ENCODE peak calls at places on chromosome 19, in seven cellular contexts. D is SK-N-SH, G is K562, X is HCT116, V is HepG2, Y is H1, O is GM12878. E is an unnamed sample. For H3K27me3, the result is how much of the 10 kb centered on the place peaks cover.

GRCh38 chr19:35436477-35437141 is 11.4 kb upstream of the FFAR2 start:
- DNase-seq in D (no peak), G (no peak), X (no peak), V (no peak), Y (no peak), O (no peak), E (no peak)

GRCh38 chr19:43699506-43700367 is 16.1 kb upstream of the IRGC start:
- DNase-seq in D (peak), G (no peak), X (no peak), V (no peak), Y (peak), O (no peak), E (peak)

GRCh38 chr19:16021796-16022195 is 54.5 kb upstream of the TPM4 start:
- DNase-seq in D (no peak), G (no peak), X (no peak), V (no peak), Y (no peak), O (no peak), E (no peak)

GRCh38 chr19:44734357-44734756 is 14.2 kb upstream of the BCL3 start:
- DNase-seq in D (no peak), G (no peak), X (no peak), V (no peak), Y (no peak), O (no peak), E (no peak)

GRCh38 chr19:44661205-44661604 is 10.1 kb upstream of the CEACAM19 start:
- DNase-seq in D (no peak), G (no peak), X (no peak), V (no peak), Y (no peak), O (no peak), E (no peak)

GRCh38 chr19:55624109-55625003 is at the start of gene ZNF784:
- DNase-seq in D (peak), G (peak), X (peak), V (peak), Y (peak), O (no peak), E (peak)

GRCh38 chr19:46925548-46925950 is 64.8 kb downstream of the ARHGAP35 start:
- DNase-seq in D (no peak), G (no peak), X (no peak), V (peak), Y (no peak), O (no peak), E (no peak)

GRCh38 chr19:36819130-36819630 is 19.0 kb downstream of the ZNF790 start:
- DNase-seq in D (no peak), G (no peak), X (no peak), V (no peak), Y (no peak), O (no peak), E (no peak)

GRCh38 chr19:56253737-56254136 is 18.8 kb upstream of the EDDM13 start:
- DNase-seq in D (peak), G (peak), X (peak), V (peak), Y (no peak), O (no peak), E (no peak)

GRCh38 chr19:53157601-53158000 is 1.3 kb downstream of the ZNF347 start:
- DNase-seq in D (peak), G (no peak), X (no peak), V (no peak), Y (no peak), O (no peak), E (peak)

GRCh38 chr19:46812898-46813569 is 24.6 kb upstream of the SLC1A5 start:
- DNase-seq in D (peak), G (peak), X (no peak), V (peak), Y (no peak), O (no peak), E (no peak)

GRCh38 chr19:11478167-11479089 is 2.4 kb downstream of the ELAVL3 start:
- DNase-seq in D (no peak), G (no peak), X (no peak), V (no peak), Y (no peak), O (no peak), E (no peak)

GRCh38 chr19:2976609-2977000 is 759 bp upstream of the TLE6 start:
- DNase-seq in D (peak), G (no peak), X (no peak), V (no peak), Y (no peak), O (no peak), E (no peak)

GRCh38 chr19:46579286-46579944 is 21.7 kb upstream of the CALM3 start:
- DNase-seq in D (peak), G (no peak), X (no peak), V (no peak), Y (no peak), O (no peak), E (no peak)

GRCh38 chr19:56314018-56314583 is 538 bp downstream of the ZSCAN5A start:
- DNase-seq in D (no peak), G (no peak), X (no peak), V (peak), Y (peak), O (no peak), E (peak)

GRCh38 chr19:47379398-47379938 is 30.4 kb downstream of the DHX34 start:
- DNase-seq in D (no peak), G (no peak), X (no peak), V (no peak), Y (no peak), O (no peak), E (no peak)

GRCh38 chr19:44587863-44588752 is 25.3 kb upstream of the IGSF23 start:
- DNase-seq in D (no peak), G (no peak), X (peak), V (peak), Y (no peak), O (no peak), E (no peak)

GRCh38 chr19:2717638-2718541 is 3.3 kb downstream of the DIRAS1 start:
- DNase-seq in D (peak), G (no peak), X (no peak), V (no peak), Y (no peak), O (no peak), E (no peak)

GRCh38 chr19:18796239-18796638 is 5.1 kb upstream of the COMP start:
- DNase-seq in D (no peak), G (no peak), X (no peak), V (no peak), Y (no peak), O (no peak), E (no peak)

GRCh38 chr19:33064778-33065550 is at the start of gene RHPN2:
- DNase-seq in D (peak), G (peak), X (peak), V (peak), Y (no peak), O (no peak), E (no peak)

GRCh38 chr19:40341601-40342482 is 6.4 kb downstream of the C19orf47 start:
- DNase-seq in D (no peak), G (no peak), X (no peak), V (no peak), Y (no peak), O (no peak), E (no peak)

GRCh38 chr19:11446652-11447301 is 11.3 kb downstream of the PRKCSH start:
- DNase-seq in D (peak), G (peak), X (no peak), V (no peak), Y (no peak), O (no peak), E (no peak)

GRCh38 chr19:19480688-19481087 is 34.7 kb downstream of the TSSK6 start:
- DNase-seq in D (no peak), G (no peak), X (no peak), V (no peak), Y (no peak), O (peak), E (no peak)

GRCh38 chr19:12930002-12930645 is 3.4 kb downstream of the FARSA start:
- DNase-seq in D (no peak), G (no peak), X (no peak), V (no peak), Y (no peak), O (no peak), E (no peak)

GRCh38 chr19:36638862-36639510 is 27.7 kb downstream of the ZNF461 start:
- DNase-seq in D (no peak), G (no peak), X (no peak), V (no peak), Y (no peak), O (no peak), E (no peak)

GRCh38 chr19:3047307-3048189 is 14.7 kb downstream of the TLE5 start:
- DNase-seq in D (peak), G (peak), X (peak), V (peak), Y (no peak), O (no peak), E (peak)

GRCh38 chr19:18503971-18504885 is 17.6 kb downstream of the ELL start:
- DNase-seq in D (no peak), G (no peak), X (no peak), V (peak), Y (no peak), O (no peak), E (no peak)

GRCh38 chr19:35755550-35756371 is 1.1 kb downstream of the HSPB6 start:
- DNase-seq in D (no peak), G (no peak), X (no peak), V (no peak), Y (no peak), O (no peak), E (no peak)

GRCh38 chr19:41657157-41657556 is 30.3 kb upstream of the CEACAM4 start:
- DNase-seq in D (no peak), G (no peak), X (no peak), V (no peak), Y (no peak), O (no peak), E (peak)

GRCh38 chr19:48636859-48637448 is at the start of gene DBP:
- DNase-seq in D (peak), G (no peak), X (no peak), V (no peak), Y (no peak), O (no peak), E (no peak)

GRCh38 chr19:13100871-13101589 is 1.6 kb downstream of the LYL1 start:
- DNase-seq in D (no peak), G (peak), X (no peak), V (no peak), Y (no peak), O (no peak), E (no peak)

GRCh38 chr19:7224205-7224833 is 69.9 kb downstream of the INSR start:
- DNase-seq in D (no peak), G (no peak), X (no peak), V (peak), Y (no peak), O (no peak), E (no peak)

GRCh38 chr19:41871573-41872383 is 5.3 kb upstream of the CD79A start:
- DNase-seq in D (peak), G (no peak), X (no peak), V (no peak), Y (no peak), O (peak), E (no peak)

GRCh38 chr19:38319421-38320258 is at the start of gene KCNK6:
- DNase-seq in D (peak), G (no peak), X (no peak), V (no peak), Y (no peak), O (no peak), E (no peak)
- H3K27me3 ChIP-seq in D (under half), G (under half), X (under half), V (under half), Y (under half), O (under half), E (under half)

GRCh38 chr19:676007-676342 is 217 bp upstream of the FSTL3 start:
- DNase-seq in D (no peak), G (peak), X (no peak), V (no peak), Y (no peak), O (no peak), E (no peak)
- H3K4me3 ChIP-seq in D (peak), G (no peak), X (peak), V (peak), Y (peak), O (no peak), E (peak)

DNA sequence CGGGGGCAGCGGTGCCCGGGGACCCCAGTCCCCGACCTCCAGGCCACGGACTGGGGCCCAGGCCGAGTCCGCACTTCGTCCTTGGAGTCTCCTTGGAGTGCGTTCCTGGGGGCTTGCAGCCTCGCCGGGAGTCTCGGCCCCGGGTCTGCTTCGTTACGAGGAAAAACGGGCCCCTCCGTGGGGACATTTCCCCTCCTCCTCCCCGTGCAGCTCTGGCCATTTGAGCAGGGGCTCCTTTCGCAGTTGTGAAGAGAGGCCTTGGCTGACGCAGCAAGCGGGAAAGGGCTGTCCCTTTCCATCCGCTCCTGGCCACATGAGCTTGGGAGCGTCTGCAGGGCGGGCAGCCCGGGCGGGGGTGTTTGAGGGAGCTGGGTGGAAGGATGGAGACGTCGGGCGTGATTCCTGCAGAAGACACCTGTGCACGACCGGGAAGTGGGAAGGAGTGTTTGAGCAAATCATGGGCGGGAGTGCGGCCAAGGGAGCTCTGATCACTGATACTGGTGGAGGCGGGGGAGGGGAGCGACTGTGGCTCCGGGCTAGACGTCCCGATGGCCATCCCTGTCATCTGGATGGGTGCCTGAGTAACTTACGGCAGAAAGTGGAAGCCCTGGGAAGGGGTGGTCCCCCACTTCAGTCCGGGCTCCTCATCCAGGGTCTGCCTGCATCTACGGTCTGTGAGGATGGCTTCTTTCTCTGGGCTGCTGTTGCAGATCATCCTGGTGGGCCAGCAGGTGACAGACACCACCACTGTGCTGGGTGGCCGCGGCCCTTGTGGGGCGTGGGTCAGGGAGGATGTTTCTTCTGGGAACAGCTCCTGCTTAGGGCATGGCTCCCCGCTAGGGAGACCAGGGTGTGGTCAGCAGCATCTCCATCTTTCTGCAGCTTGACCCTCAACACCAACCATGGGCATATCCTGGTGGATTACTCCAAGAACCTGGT is 736 bp downstream of the GPI start:
- DNase-seq in D (peak), G (peak), X (no peak), V (no peak), Y (no peak), O (no peak), E (no peak)
- TF ChIP-seq YY1 in D (no peak), G (no peak), X (no peak), V (no peak), Y (peak), O (no peak), E (no peak)

GRCh38 chr19:10421240-10421948 is 1.1 kb downstream of the PDE4A start:
- DNase-seq in D (no peak), G (peak), X (no peak), V (no peak), Y (no peak), O (no peak), E (no peak)

GRCh38 chr19:10421981-10422461 is 1.7 kb downstream of the PDE4A start:
- DNase-seq in D (no peak), G (peak), X (no peak), V (no peak), Y (no peak), O (no peak), E (no peak)

GRCh38 chr19:10419646-10420443 is 493 bp upstream of the PDE4A start:
- DNase-seq in D (peak), G (peak), X (peak), V (no peak), Y (peak), O (no peak), E (peak)

GRCh38 chr19:10419200-10419645 is 1.1 kb upstream of the PDE4A start:
- DNase-seq in D (peak), G (peak), X (no peak), V (no peak), Y (no peak), O (no peak), E (no peak)

DNA sequence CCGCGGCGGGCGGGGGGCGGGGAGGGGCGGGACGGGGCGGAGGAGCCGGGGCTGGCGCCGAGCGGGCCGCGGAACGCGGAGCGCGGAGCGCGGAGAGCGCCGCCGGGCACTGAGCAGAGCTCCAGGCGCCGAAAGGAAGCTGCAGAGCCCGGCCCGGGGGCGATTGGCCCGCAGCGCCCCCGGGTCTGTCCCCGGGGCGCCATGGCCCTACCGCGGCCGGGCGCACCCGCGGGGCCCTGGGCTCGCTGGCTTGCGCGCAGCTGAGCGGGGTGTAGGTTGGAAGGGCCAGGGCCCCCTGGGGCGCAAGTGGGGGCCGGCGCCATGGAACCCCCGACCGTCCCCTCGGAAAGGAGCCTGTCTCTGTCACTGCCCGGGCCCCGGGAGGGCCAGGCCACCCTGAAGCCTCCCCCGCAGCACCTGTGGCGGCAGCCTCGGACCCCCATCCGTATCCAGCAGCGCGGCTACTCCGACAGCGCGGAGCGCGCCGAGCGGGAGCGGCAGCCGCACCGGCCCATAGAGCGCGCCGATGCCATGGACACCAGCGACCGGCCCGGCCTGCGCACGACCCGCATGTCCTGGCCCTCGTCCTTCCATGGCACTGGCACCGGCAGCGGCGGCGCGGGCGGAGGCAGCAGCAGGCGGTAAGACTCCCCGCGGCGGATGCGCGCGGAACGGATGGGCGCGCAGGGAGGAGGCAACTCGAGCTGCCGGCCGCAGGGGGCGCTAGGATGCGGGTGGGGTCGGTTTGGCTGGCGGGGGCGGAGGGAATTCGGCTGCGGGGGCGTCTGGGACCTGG is at the start of gene PDE4A:
- DNase-seq in D (peak), G (peak), X (no peak), V (no peak), Y (no peak), O (no peak), E (no peak)
- H3K27me3 ChIP-seq in D (half or more), G (under half), X (under half), V (under half), Y (half or more), O (under half), E (under half)

GRCh38 chr19:57338798-57339378 is 12.2 kb upstream of the ZNF304 start:
- DNase-seq in D (no peak), G (no peak), X (no peak), V (no peak), Y (no peak), O (no peak), E (no peak)
- H3K4me3 ChIP-seq in D (no peak), G (no peak), X (no peak), V (no peak), Y (no peak), O (no peak), E (no peak)

GRCh38 chr19:8333771-8334457 is 9.1 kb downstream of the KANK3 start:
- DNase-seq in D (peak), G (peak), X (no peak), V (no peak), Y (no peak), O (no peak), E (no peak)

GRCh38 chr19:8336072-8336569 is 6.9 kb downstream of the KANK3 start:
- DNase-seq in D (no peak), G (peak), X (no peak), V (no peak), Y (no peak), O (no peak), E (no peak)

GRCh38 chr19:8332976-8333770 is 9.9 kb downstream of the KANK3 start:
- DNase-seq in D (peak), G (peak), X (no peak), V (no peak), Y (no peak), O (no peak), E (no peak)

GRCh38 chr19:8335343-8336071 is 7.6 kb downstream of the KANK3 start:
- DNase-seq in D (peak), G (peak), X (no peak), V (no peak), Y (no peak), O (no peak), E (no peak)

GRCh38 chr19:8334458-8335342 is 8.4 kb downstream of the KANK3 start:
- DNase-seq in D (peak), G (peak), X (peak), V (peak), Y (no peak), O (no peak), E (no peak)
- TF ChIP-seq YY1 in D (no peak), G (no peak), X (no peak), V (no peak), Y (no peak), O (no peak), E (no peak)

DNA sequence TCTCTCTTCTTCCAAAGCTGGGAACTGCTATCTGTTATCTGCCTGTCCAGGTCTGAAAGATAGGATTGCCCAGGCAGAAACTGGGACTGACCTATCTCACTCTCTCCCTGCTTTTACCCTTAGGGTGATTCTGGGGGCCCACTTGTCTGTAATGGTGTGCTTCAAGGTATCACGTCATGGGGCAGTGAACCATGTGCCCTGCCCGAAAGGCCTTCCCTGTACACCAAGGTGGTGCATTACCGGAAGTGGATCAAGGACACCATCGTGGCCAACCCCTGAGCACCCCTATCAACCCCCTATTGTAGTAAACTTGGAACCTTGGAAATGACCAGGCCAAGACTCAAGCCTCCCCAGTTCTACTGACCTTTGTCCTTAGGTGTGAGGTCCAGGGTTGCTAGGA is 5.1 kb downstream of the KLK3 start:
- DNase-seq in D (no peak), G (no peak), X (no peak), V (no peak), Y (no peak), O (no peak), E (no peak)
- H3K27me3 ChIP-seq in D (under half), G (half or more), X (under half), V (under half), Y (under half), O (under half), E (under half)

DNA sequence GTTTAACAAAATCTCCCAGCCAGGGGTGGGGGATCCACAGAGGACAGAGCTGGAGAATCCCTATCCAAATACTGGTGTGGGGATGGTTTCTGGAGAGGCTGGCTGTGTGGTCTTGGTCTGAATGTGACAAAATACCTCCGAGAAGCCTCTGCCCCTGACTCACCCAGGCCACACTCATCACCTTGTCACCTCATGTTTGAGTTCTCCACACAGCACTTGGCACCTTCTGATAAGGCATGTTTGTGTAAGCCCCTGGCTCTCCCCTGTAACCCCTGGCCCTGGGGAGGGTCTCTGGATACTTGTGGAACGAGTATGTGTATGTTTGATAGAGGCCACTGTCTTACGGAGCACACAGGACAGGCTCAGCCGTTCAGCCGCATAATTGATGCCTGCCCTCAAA is 14.7 kb downstream of the TECR start:
- DNase-seq in D (peak), G (peak), X (no peak), V (no peak), Y (no peak), O (no peak), E (no peak)
- H3K4me3 ChIP-seq in D (no peak), G (no peak), X (no peak), V (no peak), Y (no peak), O (no peak), E (no peak)